ENCODE peak calls at places on chromosomes 4 and X, in six cellular contexts. T, C, O, X, E and M are unnamed samples.

GRCh38 chrX:15311119-15311518 is 4.3 kb downstream of the ASB11 start:
- DNase-seq in T (no peak), C (no peak), O (no peak), X (no peak), E (no peak), M (no peak)

GRCh38 chr4:61501812-61502211 is 301.7 kb downstream of the ADGRL3 start:
- DNase-seq in T (no peak), C (no peak), O (no peak), X (no peak), E (no peak), M (no peak)

GRCh38 chr4:181504846-181505374 is 738.3 kb upstream of the TENM3 start:
- DNase-seq in T (no peak), C (no peak), O (no peak), X (no peak), E (no peak), M (no peak)

GRCh38 chrX:85503258-85504158 is 124.0 kb upstream of the POF1B start:
- DNase-seq in T (no peak), C (no peak), O (no peak), X (no peak), E (no peak), M (no peak)

GRCh38 chrX:153494541-153495361 is at the start of gene BGN:
- DNase-seq in T (no peak), C (peak), O (peak), X (no peak), E (peak), M (no peak)

GRCh38 chr4:77872723-77873435 is 10.2 kb downstream of the MRPL1 start:
- DNase-seq in T (no peak), C (no peak), O (no peak), X (no peak), E (no peak), M (no peak)

GRCh38 chrX:10471426-10471825 is 149.0 kb downstream of the MID1 start:
- DNase-seq in T (no peak), C (no peak), O (no peak), X (no peak), E (no peak), M (no peak)

GRCh38 chr4:56907489-56908205 is at the start of gene REST:
- DNase-seq in T (peak), C (peak), O (peak), X (peak), E (peak), M (peak)

GRCh38 chr4:144820706-144821105 is 174.8 kb downstream of the HHIP start:
- DNase-seq in T (no peak), C (peak), O (peak), X (no peak), E (no peak), M (no peak)

GRCh38 chrX:10041383-10041782 is 74.2 kb downstream of the CLDN34 start:
- DNase-seq in T (peak), C (peak), O (no peak), X (no peak), E (no peak), M (no peak)

GRCh38 chrX:40521868-40522450 is 58.8 kb upstream of the ATP6AP2 start:
- DNase-seq in T (no peak), C (no peak), O (no peak), X (no peak), E (no peak), M (no peak)

GRCh38 chr4:119100640-119101039 is 35.0 kb upstream of the MYOZ2 start:
- DNase-seq in T (peak), C (no peak), O (no peak), X (no peak), E (no peak), M (no peak)